ENCODE peak calls at places on chromosomes 12 and 14, in seven cellular contexts. J is mammary epithelial cell, K is tibial artery, O is sigmoid colon, W is DND-41, V is IMR-90, T is OCI-LY7. A is an unnamed sample.

GRCh38 chr12:91978143-91978542 is 167.5 kb downstream of the BTG1 start:
- DNase-seq in J (no peak), K (no peak), O (no peak), W (no peak), V (peak; percentile 73), T (no peak), A (no peak)

GRCh38 chr12:65656156-65656885 is 168.0 kb upstream of the HMGA2 start:
- DNase-seq in J (no peak), K (no peak), O (no peak), W (no peak), V (no peak), T (no peak), A (no peak)

GRCh38 chr12:49515266-49515665 is 23.6 kb upstream of the KCNH3 start:
- DNase-seq in J (peak; percentile 73), K (no peak), O (no peak), W (no peak), V (peak; percentile 90), T (no peak), A (no peak)

GRCh38 chr12:92085040-92085439 is 60.6 kb downstream of the BTG1 start:
- DNase-seq in J (no peak), K (no peak), O (no peak), W (no peak), V (peak; percentile 34), T (no peak), A (no peak)

GRCh38 chr12:32501835-32502333 is 102.5 kb downstream of the FGD4 start:
- DNase-seq in J (peak; percentile 80), K (peak; percentile 36), O (no peak), W (no peak), V (peak; percentile 81), T (no peak), A (no peak)

GRCh38 chr12:118439068-118439467 is 62.7 kb downstream of the SUDS3 start:
- DNase-seq in J (no peak), K (no peak), O (no peak), W (no peak), V (no peak), T (no peak), A (no peak)

GRCh38 chr12:47988073-47989022 is 15.9 kb downstream of the COL2A1 start:
- DNase-seq in J (no peak), K (peak; percentile 6), O (peak; percentile 46), W (no peak), V (peak; percentile 33), T (no peak), A (no peak)

GRCh38 chr12:65121956-65122469 is 908 bp upstream of the WIF1 start:
- DNase-seq in J (no peak), K (no peak), O (no peak), W (no peak), V (no peak), T (no peak), A (no peak)

GRCh38 chr12:121802843-121803698 is 738 bp upstream of the SETD1B start:
- DNase-seq in J (peak; percentile 92), K (peak; percentile 91), O (peak; percentile 96), W (peak; percentile 94), V (peak; percentile 96), T (peak; percentile 93), A (peak; percentile 59)

GRCh38 chr14:68678471-68678870 is 114.4 kb downstream of the ZFP36L1 start:
- DNase-seq in J (no peak), K (no peak), O (peak; percentile 36), W (no peak), V (no peak), T (no peak), A (no peak)

GRCh38 chr14:104820669-104821228 is 19.8 kb downstream of the ZBTB42 start:
- DNase-seq in J (peak; percentile 62), K (peak; percentile 25), O (peak; percentile 79), W (no peak), V (peak; percentile 72), T (no peak), A (no peak)

GRCh38 chr14:97802430-97802829 is 1005.2 kb downstream of the VRK1 start:
- DNase-seq in J (no peak), K (no peak), O (no peak), W (no peak), V (no peak), T (no peak), A (no peak)

GRCh38 chr12:50677858-50678257 is 86.0 kb upstream of the ATF1 start:
- DNase-seq in J (peak; percentile 2), K (no peak), O (no peak), W (no peak), V (peak; percentile 57), T (no peak), A (no peak)

GRCh38 chr12:104630230-104630670 is 173.5 kb downstream of the CHST11 start:
- DNase-seq in J (no peak), K (no peak), O (no peak), W (no peak), V (no peak), T (no peak), A (no peak)

GRCh38 chr14:97180304-97181200 is 383.4 kb downstream of the VRK1 start:
- DNase-seq in J (no peak), K (no peak), O (no peak), W (no peak), V (no peak), T (no peak), A (no peak)

GRCh38 chr12:58847876-58848600 is 72.3 kb downstream of the LRIG3 start:
- DNase-seq in J (peak; percentile 45), K (no peak), O (no peak), W (no peak), V (no peak), T (no peak), A (no peak)

DNA sequence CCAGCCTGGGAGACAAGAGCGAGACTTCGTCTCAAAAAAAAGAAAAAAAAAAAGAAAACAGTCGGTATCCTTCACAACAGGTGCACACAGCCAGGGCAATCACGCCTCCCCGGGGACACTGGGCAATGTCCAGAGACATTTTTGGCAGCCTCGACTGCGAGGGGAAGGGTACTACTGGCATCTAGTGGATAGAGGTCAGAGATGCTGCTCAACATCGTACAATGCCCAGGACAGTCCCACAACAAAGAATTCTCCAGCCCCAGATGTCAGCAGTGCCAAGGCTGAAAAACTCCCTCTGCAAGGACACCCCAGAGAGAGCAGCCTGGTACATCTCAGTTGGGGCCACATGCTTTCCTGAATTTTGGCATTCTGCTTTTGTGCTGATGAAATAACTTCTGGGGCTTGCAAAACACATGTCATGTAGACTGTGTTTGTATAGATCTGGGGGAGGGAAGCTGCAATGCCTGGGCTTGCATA is 21.5 kb downstream of the ALDH2 start:
- DNase-seq in J (no peak), K (no peak), O (peak; percentile 86), W (no peak), V (peak; percentile 55), T (peak; percentile 66), A (no peak)
- TF ChIP-seq CTCF in J (peak; percentile 81), K (no peak), O (no peak), W (peak; percentile 28), V (peak; percentile 44), T (peak; percentile 74), A (no peak)

GRCh38 chr12:13171921-13172859 is 24.3 kb upstream of the EMP1 start:
- DNase-seq in J (peak; percentile 81), K (no peak), O (no peak), W (no peak), V (no peak), T (no peak), A (no peak)
- H3K4me1 ChIP-seq in J (peaks cover 58% of the 10 kb centered on the region), K (no peaks in the 10 kb centered on the region), O (no peaks in the 10 kb centered on the region), W (no peaks in the 10 kb centered on the region), V (peaks cover 23% of the 10 kb centered on the region), T (no peaks in the 10 kb centered on the region), A (peaks cover 2% of the 10 kb centered on the region)

GRCh38 chr14:105837349-105838063 is 311.1 kb downstream of the TMEM121 start:
- DNase-seq in J (no peak), K (no peak), O (no peak), W (no peak), V (no peak), T (peak; percentile 1), A (no peak)

GRCh38 chr14:105838107-105838506 is 311.7 kb downstream of the TMEM121 start:
- DNase-seq in J (no peak), K (no peak), O (no peak), W (no peak), V (no peak), T (no peak), A (no peak)

GRCh38 chr14:105839425-105840265 is 313.3 kb downstream of the TMEM121 start:
- DNase-seq in J (no peak), K (peak; percentile 14), O (peak; percentile 60), W (no peak), V (no peak), T (no peak), A (no peak)

GRCh38 chr14:105840266-105841021 is 314.1 kb downstream of the TMEM121 start:
- DNase-seq in J (no peak), K (peak; percentile 17), O (peak; percentile 60), W (no peak), V (no peak), T (peak; percentile 0), A (no peak)

DNA sequence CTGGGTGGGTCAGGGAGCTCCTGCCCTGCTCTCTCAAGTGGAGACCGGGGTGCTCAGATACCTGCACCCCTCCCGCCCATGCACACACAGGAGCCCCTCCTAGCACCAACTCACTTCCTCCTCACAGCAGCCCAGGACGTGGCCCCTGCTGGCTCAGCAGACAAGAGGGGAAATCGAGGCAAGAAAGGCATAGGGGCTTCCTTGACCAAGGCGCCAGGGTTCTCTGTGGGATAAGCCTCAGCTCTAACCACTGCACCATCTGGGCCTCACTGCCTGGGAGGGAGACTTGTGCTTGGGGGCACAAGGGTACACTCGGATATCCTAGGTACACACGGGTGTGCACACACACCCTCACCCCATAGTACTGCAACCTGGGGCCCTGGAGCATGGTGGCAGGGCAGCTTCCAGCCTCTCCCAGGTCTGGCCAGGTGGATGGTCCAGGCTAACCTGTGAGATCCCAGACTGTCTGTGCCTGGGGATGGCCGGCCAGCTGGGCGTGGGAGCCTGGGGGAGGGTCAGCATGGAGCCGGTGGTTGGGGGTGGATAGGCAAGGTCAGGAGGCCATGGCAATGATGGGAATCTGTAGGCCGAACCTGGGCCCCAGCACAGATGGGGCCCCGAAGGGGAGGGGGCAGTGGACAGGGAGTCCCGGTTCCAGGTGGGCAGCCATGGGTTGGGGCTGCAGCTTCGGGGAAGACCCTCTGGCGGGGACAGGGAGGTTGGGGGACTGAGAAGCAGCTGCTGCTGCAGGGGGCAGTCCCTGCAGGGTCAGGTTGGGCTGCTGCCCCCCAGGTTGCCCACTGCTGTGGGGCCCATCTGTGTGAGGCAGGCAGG is 312.4 kb downstream of the TMEM121 start:
- DNase-seq in J (no peak), K (peak; percentile 13), O (peak; percentile 61), W (no peak), V (no peak), T (no peak), A (no peak)
- H3K9me3 ChIP-seq in J (peaks cover 42% of the 10 kb centered on the region), K (no peaks in the 10 kb centered on the region), O (no peaks in the 10 kb centered on the region), W (no peaks in the 10 kb centered on the region), V (peaks cover 61% of the 10 kb centered on the region), T (no peaks in the 10 kb centered on the region), A (no peaks in the 10 kb centered on the region)

DNA sequence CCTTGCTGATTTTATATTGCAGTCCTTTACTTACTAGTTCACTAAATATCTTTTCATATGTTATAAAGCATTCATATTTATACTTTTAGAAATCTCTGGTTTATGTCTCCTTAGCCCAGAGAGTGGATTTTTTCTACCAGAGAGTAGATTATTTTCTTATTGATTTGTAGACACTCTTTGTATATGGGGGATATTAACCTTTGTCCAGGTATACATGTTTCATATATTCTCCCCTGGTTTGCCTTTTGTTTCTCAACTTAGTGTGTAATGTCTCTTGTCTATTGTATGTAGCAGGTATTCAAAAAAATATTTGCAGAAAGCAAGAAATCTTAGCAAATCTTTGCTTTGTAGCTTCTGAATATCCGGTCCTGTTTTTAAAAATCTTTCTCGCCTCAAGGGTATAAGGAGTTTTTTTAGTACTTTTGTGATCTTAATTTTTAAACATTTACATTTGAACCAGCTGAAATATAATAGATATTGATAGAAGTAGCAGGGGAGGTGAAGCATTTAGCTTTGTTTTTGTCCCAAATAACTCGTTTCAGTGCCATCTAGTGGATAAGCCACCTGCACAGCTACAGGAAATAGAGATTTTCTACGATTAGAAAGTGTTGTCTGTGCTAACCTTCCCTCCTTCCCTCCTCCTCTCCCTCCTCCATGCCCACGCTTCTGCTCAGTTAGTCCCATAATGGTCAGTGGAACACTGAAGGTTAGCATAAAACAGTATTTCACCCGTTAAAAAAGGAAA is 97.0 kb downstream of the PHETA1 start:
- DNase-seq in J (no peak), K (no peak), O (no peak), W (no peak), V (no peak), T (peak; percentile 40), A (no peak)
- TF ChIP-seq CTCF in J (peak; percentile 43), K (no peak), O (no peak), W (peak; percentile 59), V (peak; percentile 11), T (peak; percentile 78), A (no peak)

A was measured in thoracic aorta.